ENCODE peak calls at places on chromosomes 11 and 22, in seven cellular contexts. O is body of pancreas, U is right lobe of liver, Y is HCT116, N is HepG2, V is heart left ventricle, W is A549. J is an unnamed sample.

GRCh38 chr11:73549367-73549766 is 48.5 kb downstream of the FAM168A start:
- ATAC-seq in V (peak; percentile 49), W (no peak), U (no peak), O (no peak), Y (no peak), N (no peak), J (no peak)

GRCh38 chr22:40512426-40513136 is 123.9 kb downstream of the MRTFA start:
- ATAC-seq in O (peak; percentile 24), U (peak; percentile 71), N (no peak), V (peak; percentile 68), Y (no peak), W (peak; percentile 79), J (peak; percentile 93)

GRCh38 chr11:131924001-131924400 is 553.6 kb downstream of the NTM start:
- ATAC-seq in O (no peak), Y (no peak), U (no peak), N (no peak), W (no peak), V (peak; percentile 26), J (no peak)

GRCh38 chr22:50271011-50271394 is 823 bp upstream of the MAPK11 start:
- ATAC-seq in O (no peak), V (no peak), U (no peak), W (no peak), Y (no peak), N (no peak), J (no peak)

GRCh38 chr11:64935634-64936081 is at the start of gene GPHA2:
- ATAC-seq in O (peak; percentile 43), U (no peak), V (no peak), Y (peak; percentile 63), W (no peak), N (peak; percentile 77), J (no peak)

GRCh38 chr22:36193577-36193976 is 8.0 kb downstream of the APOL4 start:
- ATAC-seq in Y (no peak), N (no peak), W (no peak), O (no peak), V (no peak), U (peak; percentile 47), J (no peak)

GRCh38 chr22:31344369-31345330 is 1.5 kb downstream of the PATZ1 start:
- ATAC-seq in V (no peak), N (no peak), W (no peak), O (no peak), U (no peak), Y (no peak), J (no peak)

GRCh38 chr11:74487875-74488274 is 5.6 kb downstream of the LIPT2 start:
- ATAC-seq in O (no peak), N (peak; percentile 94), U (peak; percentile 50), V (no peak), Y (peak; percentile 88), W (peak; percentile 70), J (no peak)

GRCh38 chr11:18836415-18836814 is 44.8 kb upstream of the PTPN5 start:
- ATAC-seq in N (no peak), V (no peak), Y (no peak), W (peak; percentile 54), U (no peak), O (no peak), J (no peak)

GRCh38 chr11:78361228-78361627 is 56.4 kb downstream of the GAB2 start:
- ATAC-seq in U (no peak), O (no peak), W (no peak), Y (no peak), V (no peak), N (no peak), J (no peak)

GRCh38 chr11:45904309-45904915 is 2.7 kb downstream of the FREY1 start:
- ATAC-seq in U (no peak), O (peak; percentile 13), W (no peak), Y (no peak), N (no peak), V (no peak), J (no peak)

GRCh38 chr11:45905095-45905494 is 2.0 kb downstream of the FREY1 start:
- ATAC-seq in W (no peak), Y (no peak), O (no peak), V (no peak), U (no peak), N (no peak), J (no peak)

GRCh38 chr11:45907911-45908370 is 870 bp upstream of the FREY1 start:
- ATAC-seq in V (peak; percentile 1), N (peak; percentile 7), Y (peak; percentile 18), W (peak; percentile 7), O (peak; percentile 10), U (no peak), J (peak; percentile 41)

GRCh38 chr11:45906096-45906682 is 882 bp downstream of the FREY1 start:
- ATAC-seq in O (peak; percentile 86), U (no peak), Y (peak; percentile 23), V (peak; percentile 6), W (no peak), N (no peak), J (no peak)

DNA sequence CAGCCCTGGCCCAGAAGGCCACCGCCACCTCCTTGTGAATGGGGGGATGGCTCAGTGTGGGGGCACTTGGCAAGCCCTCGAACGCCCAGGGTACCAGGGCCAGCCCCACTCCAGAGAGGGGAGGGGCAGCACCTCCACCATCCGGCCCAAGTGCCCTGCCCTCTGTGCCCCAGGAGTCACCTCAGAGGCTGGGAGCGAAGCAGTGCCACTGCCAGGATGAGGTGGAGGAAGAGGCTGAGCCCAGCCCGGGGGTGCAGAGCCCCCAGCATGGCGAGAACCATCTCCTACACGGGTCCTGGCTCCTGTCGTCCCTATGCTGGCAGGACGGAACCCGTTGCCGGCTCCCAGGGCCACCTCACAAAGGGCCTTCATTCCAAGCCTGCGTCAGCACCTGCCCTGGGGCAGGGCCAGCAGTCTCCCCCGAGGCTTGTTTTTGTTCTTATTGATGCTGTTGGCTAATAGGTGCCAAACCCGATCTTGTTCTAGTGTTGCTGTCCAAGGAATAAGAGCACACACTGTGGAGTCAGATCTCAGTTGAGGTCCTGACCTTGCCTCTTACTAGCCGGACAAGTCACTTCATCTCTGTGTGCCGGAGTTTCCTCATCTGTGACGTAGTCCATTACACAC is at the start of gene FREY1:
- ATAC-seq in W (peak; percentile 8), Y (no peak), N (peak; percentile 4), U (peak; percentile 11), V (no peak), O (peak; percentile 9), J (no peak)
- TF ChIP-seq POLR2A in W (no peak), Y (no peak), N (no peak), U (no peak), V (no peak), O (no peak), J (no peak)

GRCh38 chr11:43691332-43691731 is 10.8 kb downstream of the HSD17B12 start:
- ATAC-seq in W (peak; percentile 30), U (no peak), V (no peak), N (no peak), O (no peak), Y (no peak), J (no peak)

GRCh38 chr11:43693731-43694130 is 13.2 kb downstream of the HSD17B12 start:
- ATAC-seq in U (no peak), N (no peak), W (no peak), V (no peak), Y (no peak), O (no peak), J (no peak)

GRCh38 chr11:43691806-43692205 is 11.3 kb downstream of the HSD17B12 start:
- ATAC-seq in O (no peak), Y (no peak), N (no peak), U (no peak), W (no peak), V (no peak), J (no peak)

GRCh38 chr11:43694477-43694876 is 13.9 kb downstream of the HSD17B12 start:
- ATAC-seq in Y (no peak), U (no peak), N (no peak), O (no peak), W (no peak), V (no peak), J (no peak)

GRCh38 chr11:43693069-43693468 is 12.5 kb downstream of the HSD17B12 start:
- ATAC-seq in O (no peak), W (no peak), Y (no peak), U (no peak), V (no peak), N (no peak), J (no peak)
- TF ChIP-seq CTCF in O (no peak), W (no peak), Y (no peak), U (no peak), V (no peak), N (no peak), J (no peak)

DNA sequence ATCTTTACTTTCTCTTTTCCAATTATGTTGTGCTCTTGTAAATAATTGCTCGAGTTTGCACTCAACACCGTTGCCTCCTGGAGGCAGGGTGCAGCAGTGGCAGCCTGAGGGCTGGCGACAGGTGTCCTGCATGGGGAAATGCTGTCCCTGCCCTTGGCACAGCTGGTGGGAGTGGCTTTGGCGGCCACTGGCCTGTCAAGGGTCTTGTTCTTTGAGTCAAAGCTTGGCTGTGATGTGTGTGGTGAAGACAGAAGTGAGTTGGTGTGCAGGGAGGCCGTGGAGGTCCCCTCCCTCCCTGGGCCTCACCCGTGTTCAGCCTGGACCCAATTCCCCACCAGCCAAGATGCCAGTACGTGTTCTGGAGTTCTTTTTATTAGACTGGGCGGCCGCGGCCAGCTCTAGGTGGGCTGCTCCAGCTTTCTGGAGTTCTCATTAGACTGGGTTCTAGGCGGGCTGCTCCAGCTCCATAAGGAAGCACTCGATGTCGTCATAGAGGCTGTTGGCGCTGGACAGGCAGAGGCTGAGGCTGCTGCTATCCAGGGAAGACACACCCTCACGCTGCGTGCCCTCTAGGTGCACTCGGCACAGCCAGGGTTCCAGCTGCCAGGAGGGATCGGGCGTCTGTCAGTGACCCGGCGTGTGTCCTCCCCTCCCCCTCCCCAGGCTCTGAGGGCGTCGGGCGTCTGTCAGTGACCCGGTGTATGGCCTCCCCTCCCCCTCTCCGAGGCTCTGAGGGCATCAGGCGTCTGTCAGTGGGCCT is 3.4 kb downstream of the IRF7 start:
- ATAC-seq in Y (peak; percentile 13), O (no peak), W (peak; percentile 17), V (no peak), N (peak; percentile 26), U (peak; percentile 28), J (no peak)
- TF ChIP-seq POLR2A in Y (no peak), O (no peak), W (no peak), V (no peak), N (no peak), U (no peak), J (no peak)

DNA sequence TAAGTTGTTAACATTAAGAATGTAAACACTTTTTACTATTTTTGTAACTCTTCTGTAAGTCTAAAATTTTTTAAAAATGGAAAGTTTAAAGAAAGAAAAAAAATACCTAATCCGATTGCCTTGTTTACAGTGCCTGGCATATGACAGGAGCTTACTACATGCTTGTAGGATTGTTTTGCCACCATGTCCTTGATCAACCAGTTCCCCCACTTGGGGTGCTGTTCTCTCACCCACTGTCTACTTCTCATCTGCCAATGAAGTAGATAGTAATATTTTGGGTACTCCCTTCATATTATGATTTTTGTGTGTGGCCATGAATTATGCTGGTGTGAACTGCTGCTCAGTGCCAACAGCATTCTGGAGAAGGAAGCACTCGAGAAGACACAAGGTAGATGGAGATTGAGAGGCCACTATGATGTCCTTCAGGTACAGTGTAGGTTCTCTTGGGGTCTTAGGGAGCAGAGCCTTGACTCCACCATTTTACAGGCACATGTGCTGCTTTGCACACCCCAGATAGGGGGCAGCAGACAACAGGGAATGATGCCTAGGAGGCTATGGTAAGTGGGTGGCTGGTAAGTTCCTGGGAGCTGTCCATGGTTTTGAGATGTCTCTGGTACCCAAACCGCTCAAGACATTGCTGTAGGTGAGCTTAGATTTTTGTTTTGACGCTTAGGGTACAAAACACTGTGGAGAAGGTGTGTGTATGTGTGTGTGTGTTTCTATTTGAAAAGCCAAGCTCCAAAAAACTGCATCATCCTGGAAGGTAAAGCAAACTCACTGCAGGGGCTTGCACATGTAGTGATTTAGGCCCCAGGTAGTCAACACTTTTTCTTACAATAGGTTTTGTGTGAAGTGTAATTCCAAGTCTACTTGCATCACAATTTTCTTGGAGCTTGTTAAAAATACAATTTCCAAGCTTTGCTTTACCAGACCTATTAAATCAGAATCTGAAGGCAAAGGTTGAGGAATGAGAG is 494.5 kb upstream of the LARGE1 start:
- ATAC-seq in W (no peak), O (peak; percentile 58), N (peak; percentile 91), V (peak; percentile 68), U (peak; percentile 89), Y (peak; percentile 36), J (no peak)
- TF ChIP-seq CTCF in W (no peak), O (peak; percentile 66), N (peak; percentile 91), V (peak; percentile 33), U (peak; percentile 58), Y (peak; percentile 36), J (no peak)